ENCODE peak calls at places on chromosomes 5 and 9, in five cellular contexts. I is MM.1S, A is fibroblast of lung, U is neural progenitor cell, T is IMR-90. G is an unnamed sample.

GRCh38 chr9:81461196-81461595 is 228.2 kb downstream of the TLE1 start:
- DNase-seq in A (peak), U (no peak), T (peak), I (no peak), G (no peak)

GRCh38 chr5:72510610-72511121 is 3.5 kb upstream of the ZNF366 start:
- DNase-seq in A (peak), I (no peak), U (no peak), T (peak), G (peak)

GRCh38 chr5:93909356-93909755 is 168.0 kb upstream of the POU5F2 start:
- DNase-seq in T (no peak), I (no peak), U (peak), A (no peak), G (no peak)

GRCh38 chr5:155085282-155085990 is 71.9 kb downstream of the KIF4B start:
- DNase-seq in T (no peak), U (no peak), A (peak), I (no peak), G (no peak)

GRCh38 chr5:62306494-62307363 is 723 bp downstream of the KIF2A start:
- DNase-seq in A (peak), U (peak), I (peak), T (peak), G (peak)

GRCh38 chr5:16568875-16569580 is 47.8 kb downstream of the RETREG1 start:
- DNase-seq in T (no peak), I (no peak), A (peak), U (no peak), G (no peak)

GRCh38 chr5:23014817-23015216 is 161.7 kb upstream of the CDH12 start:
- DNase-seq in I (no peak), A (no peak), T (no peak), U (no peak), G (no peak)

GRCh38 chr5:173238312-173239232 is 3.6 kb upstream of the NKX2-5 start:
- DNase-seq in I (no peak), A (no peak), U (peak), T (no peak), G (no peak)

GRCh38 chr5:33772276-33772990 is 119.4 kb downstream of the ADAMTS12 start:
- DNase-seq in T (peak), I (no peak), U (no peak), A (peak), G (no peak)

GRCh38 chr5:131536211-131536826 is 98.7 kb downstream of the RAPGEF6 start:
- DNase-seq in U (no peak), A (peak), T (peak), I (peak), G (no peak)

GRCh38 chr5:158641016-158641415 is 458.7 kb downstream of the EBF1 start:
- DNase-seq in A (no peak), U (no peak), I (no peak), T (no peak), G (no peak)

GRCh38 chr5:55363861-55364260 is 56.1 kb downstream of the MTREX start:
- DNase-seq in I (no peak), T (peak), A (peak), U (no peak), G (no peak)

GRCh38 chr9:74848150-74848525 is 39.6 kb downstream of the TRPM6 start:
- DNase-seq in I (no peak), T (no peak), A (no peak), U (no peak), G (peak)

GRCh38 chr5:178145965-178146820 is 7.5 kb downstream of the NHP2 start:
- DNase-seq in A (peak), I (peak), U (peak), T (peak), G (peak)

GRCh38 chr5:67143549-67143948 is 53.0 kb downstream of the CD180 start:
- DNase-seq in U (no peak), A (no peak), I (no peak), T (no peak), G (no peak)

GRCh38 chr5:40503438-40503837 is 176.3 kb upstream of the PTGER4 start:
- DNase-seq in A (no peak), I (no peak), T (peak), U (no peak), G (peak)
- H3K9ac ChIP-seq in A (no peak), I (no peak), T (no peak), U (no peak), G (no peak)

GRCh38 chr9:29609282-29609681 is 2036.0 kb upstream of the C9orf72 start:
- DNase-seq in A (no peak), I (peak), T (no peak), U (no peak), G (no peak)
- H3K9ac ChIP-seq in A (no peak), I (no peak), T (no peak), U (no peak), G (no peak)

GRCh38 chr9:133917407-133917806 is 74.7 kb downstream of the VAV2 start:
- DNase-seq in T (no peak), A (no peak), I (no peak), U (no peak), G (no peak)

GRCh38 chr9:133915534-133916158 is 76.5 kb downstream of the VAV2 start:
- DNase-seq in I (no peak), T (no peak), U (no peak), A (no peak), G (no peak)

GRCh38 chr9:133916159-133916541 is 76.0 kb downstream of the VAV2 start:
- DNase-seq in U (peak), T (no peak), I (no peak), A (peak), G (no peak)

GRCh38 chr9:133913571-133914369 is 78.4 kb downstream of the VAV2 start:
- DNase-seq in T (no peak), I (no peak), U (no peak), A (no peak), G (no peak)

DNA sequence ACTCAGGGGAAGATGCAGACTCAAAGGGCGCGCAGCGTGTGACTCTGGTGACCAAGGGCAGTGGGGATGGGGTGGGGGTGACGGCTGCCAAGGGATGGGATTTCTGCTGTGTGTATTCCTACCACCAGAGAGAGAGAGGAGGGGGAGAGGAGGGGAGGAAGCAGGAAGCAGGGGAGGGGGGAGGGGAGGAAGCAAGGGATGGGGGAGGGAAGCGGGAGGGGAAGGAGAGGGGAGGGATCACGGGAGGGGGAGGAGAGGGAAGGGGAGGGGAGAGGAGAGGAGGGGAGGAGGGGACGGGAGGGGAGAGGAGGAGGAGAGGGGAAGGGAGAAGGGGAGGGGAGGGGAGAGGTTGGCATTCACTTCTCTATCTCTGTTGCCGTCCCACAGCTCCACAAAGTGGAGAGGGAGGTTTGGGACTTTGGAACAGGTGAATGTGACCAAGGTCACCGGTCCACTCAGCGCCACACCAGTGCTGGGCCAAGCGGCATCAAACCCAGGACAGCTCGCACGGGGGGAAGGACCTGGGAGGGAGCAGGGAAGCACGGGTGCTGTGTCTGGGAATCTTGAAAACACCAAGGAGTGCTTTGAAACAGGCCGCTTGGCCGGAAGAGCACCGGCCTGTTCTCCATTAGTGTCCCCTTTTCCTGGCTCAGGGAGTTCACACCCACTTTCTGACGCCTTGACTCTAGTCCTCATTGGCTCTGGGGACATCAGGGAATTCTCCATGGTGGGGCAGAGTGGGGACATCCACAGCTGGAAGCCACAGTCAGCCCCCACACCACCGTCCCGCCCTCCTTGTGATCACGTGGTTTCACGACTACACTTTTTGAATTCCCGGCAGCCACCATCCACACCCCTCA is 77.4 kb downstream of the VAV2 start:
- DNase-seq in U (peak), I (no peak), A (no peak), T (no peak), G (no peak)
- H3K9ac ChIP-seq in U (no peak), I (no peak), A (no peak), T (no peak), G (no peak)

DNA sequence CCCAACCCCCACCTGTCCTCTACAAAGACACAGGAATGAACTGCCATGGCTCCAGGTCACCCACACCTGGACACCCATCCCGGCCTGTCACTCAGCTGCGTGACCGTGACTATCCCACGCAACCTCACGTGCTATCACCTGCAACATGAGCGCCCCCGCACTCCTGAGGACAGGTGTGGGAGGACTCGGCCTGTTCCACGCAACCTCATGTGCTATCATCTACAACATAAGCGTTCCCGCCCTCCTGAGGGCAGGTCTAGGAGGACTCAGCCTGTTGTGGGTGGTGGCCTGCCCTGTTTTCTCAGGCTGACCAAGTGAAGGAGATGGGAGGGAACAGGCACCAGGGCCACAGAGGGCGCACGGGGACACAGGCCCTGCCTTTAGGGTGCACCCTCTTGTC is 4.1 kb downstream of the QSOX2 start:
- DNase-seq in I (no peak), T (no peak), U (no peak), A (no peak), G (no peak)
- H3K9ac ChIP-seq in I (no peak), T (no peak), U (no peak), A (no peak), G (no peak)

DNA sequence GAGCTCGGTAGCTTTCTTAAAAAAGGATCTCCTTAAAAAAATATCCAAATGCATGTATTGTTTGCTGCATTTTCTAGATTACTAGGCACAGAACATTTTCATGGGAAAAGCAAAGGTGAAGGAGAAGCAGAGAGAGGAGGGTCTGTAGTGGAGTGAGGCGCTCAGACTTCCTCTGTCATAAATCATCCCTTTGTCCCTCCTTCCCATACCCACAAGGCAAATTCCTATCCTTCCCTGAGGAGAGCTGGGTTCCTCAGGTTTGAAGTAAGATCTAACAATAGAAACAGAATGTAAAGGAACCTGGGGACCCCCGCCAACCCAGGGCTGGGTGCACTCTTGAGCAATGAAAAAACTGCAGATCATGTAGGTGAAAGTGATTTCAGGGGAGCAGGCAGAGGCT is 149.2 kb upstream of the ANKH start:
- DNase-seq in U (no peak), A (peak), T (no peak), I (no peak), G (no peak)
- H3K9ac ChIP-seq in U (no peak), A (no peak), T (no peak), I (no peak), G (no peak)

GRCh38 chr5:14041528-14042184 is 97.2 kb upstream of the DNAH5 start:
- DNase-seq in U (no peak), A (no peak), I (no peak), T (peak), G (no peak)

GRCh38 chr5:14038341-14038959 is 94.0 kb upstream of the DNAH5 start:
- DNase-seq in I (no peak), U (no peak), A (peak), T (peak), G (no peak)

GRCh38 chr5:14039063-14039462 is 94.6 kb upstream of the DNAH5 start:
- DNase-seq in T (peak), I (no peak), U (no peak), A (peak), G (no peak)

GRCh38 chr5:14040542-14040941 is 96.1 kb upstream of the DNAH5 start:
- DNase-seq in U (no peak), A (no peak), I (no peak), T (peak), G (no peak)

GRCh38 chr5:14039576-14039975 is 95.1 kb upstream of the DNAH5 start:
- DNase-seq in A (peak), I (no peak), T (peak), U (no peak), G (no peak)
- H3K9ac ChIP-seq in A (no peak), I (no peak), T (peak), U (no peak), G (no peak)

GRCh38 chr9:109989296-109989695 is 209.3 kb downstream of the PALM2AKAP2 start:
- DNase-seq in T (peak), I (no peak), A (peak), U (no peak), G (no peak)

GRCh38 chr9:109992293-109992692 is 212.3 kb downstream of the PALM2AKAP2 start:
- DNase-seq in I (no peak), A (no peak), T (no peak), U (no peak), G (no peak)

GRCh38 chr9:109986423-109987055 is 206.5 kb downstream of the PALM2AKAP2 start:
- DNase-seq in A (peak), U (no peak), T (peak), I (no peak), G (no peak)

GRCh38 chr9:109993250-109993978 is 213.4 kb downstream of the PALM2AKAP2 start:
- DNase-seq in I (no peak), U (no peak), T (no peak), A (no peak), G (no peak)

DNA sequence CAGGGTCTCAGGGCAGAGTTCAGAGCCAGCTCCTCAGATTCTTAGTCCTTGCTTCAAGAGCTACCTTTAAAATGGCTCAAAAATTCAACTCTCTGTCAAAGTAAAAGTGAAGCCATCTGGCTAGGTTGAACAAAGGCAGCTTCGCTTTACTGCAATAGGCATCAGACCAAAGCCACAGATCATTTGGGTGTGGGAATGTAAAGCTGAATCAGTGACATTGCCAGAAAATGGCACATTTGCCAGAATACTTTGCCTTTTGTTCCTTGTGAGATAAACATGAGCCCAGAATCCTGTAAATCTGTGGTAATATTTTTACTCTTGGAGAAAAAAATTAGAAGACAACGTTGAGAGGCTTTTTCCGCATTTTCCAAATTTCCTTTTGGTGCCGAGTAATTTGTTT is 210.5 kb downstream of the PALM2AKAP2 start:
- DNase-seq in U (no peak), T (no peak), A (peak), I (no peak), G (no peak)
- H3K9ac ChIP-seq in U (no peak), T (no peak), A (no peak), I (no peak), G (no peak)

DNA sequence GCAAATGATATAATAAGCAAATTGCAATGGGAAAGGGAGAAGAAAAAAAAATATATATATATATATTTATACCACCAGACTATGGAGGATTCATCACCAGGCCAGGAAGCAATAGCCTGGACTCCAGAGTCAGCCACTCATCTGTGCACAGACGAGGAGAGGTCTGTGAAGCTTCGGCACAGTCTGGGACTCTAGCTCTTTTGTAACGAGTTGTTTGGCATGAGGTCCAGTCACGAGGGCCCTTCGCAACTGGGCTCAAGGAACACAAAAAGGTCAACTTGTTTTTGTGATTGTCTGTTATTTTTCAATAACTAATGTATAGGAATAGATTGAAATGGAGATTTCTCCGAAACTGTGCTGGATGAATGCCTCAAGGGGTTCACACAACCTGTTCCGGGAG is 14.7 kb upstream of the FGF1 start:
- DNase-seq in A (no peak), I (no peak), U (no peak), T (no peak), G (no peak)
- H3K9ac ChIP-seq in A (no peak), I (no peak), U (no peak), T (no peak), G (no peak)

GRCh38 chr5:8458038-8458383 is 589.1 kb downstream of the MTRR start:
- DNase-seq in T (peak), I (no peak), U (no peak), A (peak), G (no peak)

GRCh38 chr5:8457187-8458037 is 588.5 kb downstream of the MTRR start:
- DNase-seq in I (no peak), U (no peak), T (peak), A (peak), G (peak)

GRCh38 chr5:8461543-8461942 is 592.6 kb downstream of the MTRR start:
- DNase-seq in I (no peak), T (no peak), A (no peak), U (no peak), G (no peak)

GRCh38 chr5:8462565-8462964 is 593.6 kb downstream of the MTRR start:
- DNase-seq in U (no peak), I (no peak), A (no peak), T (no peak), G (no peak)

GRCh38 chr5:8456846-8457186 is 587.9 kb downstream of the MTRR start:
- DNase-seq in U (no peak), A (no peak), I (no peak), T (peak), G (no peak)
- H3K9ac ChIP-seq in U (no peak), A (no peak), I (no peak), T (peak), G (no peak)

GRCh38 chr9:127548352-127548878 is 63.7 kb upstream of the STXBP1 start:
- DNase-seq in U (no peak), I (no peak), A (no peak), T (no peak), G (no peak)

GRCh38 chr9:127549218-127549617 is 62.9 kb upstream of the STXBP1 start:
- DNase-seq in I (no peak), T (no peak), A (no peak), U (no peak), G (no peak)

GRCh38 chr9:127543973-127544533 is 68.0 kb upstream of the STXBP1 start:
- DNase-seq in U (no peak), I (no peak), T (no peak), A (no peak), G (no peak)

GRCh38 chr9:127545196-127546124 is 66.6 kb upstream of the STXBP1 start:
- DNase-seq in T (peak), I (no peak), U (peak), A (peak), G (peak)

GRCh38 chr9:127546125-127546832 is 65.8 kb upstream of the STXBP1 start:
- DNase-seq in T (no peak), U (no peak), I (no peak), A (no peak), G (no peak)
- H3K9ac ChIP-seq in T (no peak), U (no peak), I (no peak), A (no peak), G (peak)

G was measured in colonic mucosa.